ENCODE peak calls at places on chromosomes 11 and 22, in nine cellular contexts. One of them, this sample, is unnamed.

GRCh38 chr11:132997396-132997795 is 534.9 kb downstream of the OPCML start:
- DNase-seq in upper lobe of right lung: no peak
- DNase-seq in AG09319: no peak
- DNase-seq in AG04449: no peak
- DNase-seq in nephron progenitor cell: no peak
- DNase-seq in choroid plexus epithelial cell: no peak
- DNase-seq in BJ: no peak
- DNase-seq in tibial nerve: no peak
- DNase-seq in pancreas: no peak
- DNase-seq in this sample: no peak

GRCh38 chr11:9633674-9634073 is 30.2 kb upstream of the SWAP70 start:
- DNase-seq in AG09319: no peak
- DNase-seq in choroid plexus epithelial cell: no peak
- DNase-seq in AG04449: no peak
- DNase-seq in nephron progenitor cell: no peak
- DNase-seq in tibial nerve: no peak
- DNase-seq in BJ: no peak
- DNase-seq in pancreas: no peak
- DNase-seq in upper lobe of right lung: no peak
- DNase-seq in this sample: no peak

GRCh38 chr11:121318848-121319834 is 26.6 kb downstream of the SC5D start:
- DNase-seq in choroid plexus epithelial cell: peak
- DNase-seq in BJ: peak
- DNase-seq in pancreas: no peak
- DNase-seq in nephron progenitor cell: peak
- DNase-seq in tibial nerve: peak
- DNase-seq in upper lobe of right lung: no peak
- DNase-seq in AG04449: peak
- DNase-seq in AG09319: no peak
- DNase-seq in this sample: no peak

GRCh38 chr11:48019230-48019584 is 38.8 kb downstream of the PTPRJ start:
- DNase-seq in pancreas: no peak
- DNase-seq in AG09319: no peak
- DNase-seq in nephron progenitor cell: no peak
- DNase-seq in BJ: no peak
- DNase-seq in AG04449: no peak
- DNase-seq in upper lobe of right lung: no peak
- DNase-seq in choroid plexus epithelial cell: no peak
- DNase-seq in tibial nerve: no peak
- DNase-seq in this sample: no peak

GRCh38 chr11:132036751-132037466 is 666.5 kb downstream of the NTM start:
- DNase-seq in pancreas: no peak
- DNase-seq in AG04449: no peak
- DNase-seq in upper lobe of right lung: no peak
- DNase-seq in BJ: no peak
- DNase-seq in nephron progenitor cell: no peak
- DNase-seq in choroid plexus epithelial cell: peak
- DNase-seq in AG09319: no peak
- DNase-seq in tibial nerve: no peak
- DNase-seq in this sample: no peak

GRCh38 chr11:134014502-134014901 is 54.4 kb upstream of the JAM3 start:
- DNase-seq in pancreas: peak
- DNase-seq in AG09319: no peak
- DNase-seq in choroid plexus epithelial cell: no peak
- DNase-seq in tibial nerve: no peak
- DNase-seq in AG04449: no peak
- DNase-seq in upper lobe of right lung: no peak
- DNase-seq in nephron progenitor cell: no peak
- DNase-seq in BJ: no peak
- DNase-seq in this sample: no peak

GRCh38 chr22:39989633-39990032 is 5.1 kb upstream of the FAM83F start:
- DNase-seq in AG04449: no peak
- DNase-seq in BJ: no peak
- DNase-seq in upper lobe of right lung: no peak
- DNase-seq in AG09319: no peak
- DNase-seq in choroid plexus epithelial cell: no peak
- DNase-seq in nephron progenitor cell: no peak
- DNase-seq in pancreas: no peak
- DNase-seq in tibial nerve: no peak
- DNase-seq in this sample: no peak

GRCh38 chr11:126628450-126628789 is 272.9 kb downstream of the ST3GAL4 start:
- DNase-seq in upper lobe of right lung: no peak
- DNase-seq in AG04449: no peak
- DNase-seq in BJ: no peak
- DNase-seq in tibial nerve: no peak
- DNase-seq in nephron progenitor cell: no peak
- DNase-seq in AG09319: no peak
- DNase-seq in choroid plexus epithelial cell: no peak
- DNase-seq in pancreas: no peak
- DNase-seq in this sample: no peak

DNA sequence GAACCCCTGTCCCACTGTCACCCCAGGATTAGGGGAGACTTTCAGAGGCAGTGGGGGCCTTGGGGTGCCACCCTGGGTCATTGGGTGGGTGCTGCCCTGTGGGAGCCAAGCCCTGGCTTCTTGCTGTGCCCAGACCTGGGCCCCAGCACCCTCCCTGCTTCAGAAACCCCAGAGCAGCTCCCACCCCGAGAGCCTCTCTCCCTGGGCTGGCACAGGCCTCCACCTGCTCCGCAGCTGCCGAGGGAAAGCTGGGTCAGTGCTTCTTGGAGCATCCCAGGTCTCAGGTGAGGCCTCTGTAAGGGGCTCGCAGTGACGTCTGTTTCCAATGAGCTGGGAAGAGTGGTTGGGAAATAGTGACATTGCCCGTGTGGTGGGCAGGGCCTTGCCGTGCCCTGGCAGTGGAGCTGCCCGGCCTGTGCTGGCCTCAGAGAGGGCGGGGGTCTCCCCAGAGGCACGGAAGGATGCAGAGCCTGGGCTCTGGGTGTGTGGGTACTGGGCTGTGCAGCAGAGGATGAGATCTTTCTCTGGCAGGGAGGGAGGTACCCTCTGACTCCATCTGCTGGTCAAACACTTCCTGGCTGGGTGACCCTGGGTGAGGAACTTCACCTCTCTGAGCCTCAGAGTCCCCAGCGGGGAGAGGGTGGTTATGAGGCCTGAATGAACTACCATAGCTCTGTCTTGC is 23.0 kb downstream of the C22orf23 start:
- DNase-seq in choroid plexus epithelial cell: peak
- DNase-seq in nephron progenitor cell: no peak
- DNase-seq in pancreas: peak
- DNase-seq in tibial nerve: peak
- DNase-seq in BJ: no peak
- DNase-seq in AG09319: no peak
- DNase-seq in AG04449: no peak
- DNase-seq in upper lobe of right lung: no peak
- DNase-seq in this sample: no peak
- TF ChIP-seq CTCF in choroid plexus epithelial cell: peak
- TF ChIP-seq CTCF in nephron progenitor cell: peak
- TF ChIP-seq CTCF in pancreas: peak
- TF ChIP-seq CTCF in tibial nerve: peak
- TF ChIP-seq CTCF in BJ: peak
- TF ChIP-seq CTCF in AG09319: peak
- TF ChIP-seq CTCF in AG04449: peak
- TF ChIP-seq CTCF in upper lobe of right lung: peak
- TF ChIP-seq CTCF in this sample: no peak

GRCh38 chr11:60701509-60701818 is 2.1 kb downstream of the MS4A8 start:
- DNase-seq in BJ: no peak
- DNase-seq in pancreas: no peak
- DNase-seq in AG09319: no peak
- DNase-seq in upper lobe of right lung: no peak
- DNase-seq in AG04449: no peak
- DNase-seq in choroid plexus epithelial cell: no peak
- DNase-seq in nephron progenitor cell: no peak
- DNase-seq in tibial nerve: no peak
- DNase-seq in this sample: no peak

GRCh38 chr11:60703374-60703773 is 4.0 kb downstream of the MS4A8 start:
- DNase-seq in tibial nerve: no peak
- DNase-seq in pancreas: peak
- DNase-seq in upper lobe of right lung: no peak
- DNase-seq in AG09319: no peak
- DNase-seq in AG04449: no peak
- DNase-seq in nephron progenitor cell: no peak
- DNase-seq in choroid plexus epithelial cell: no peak
- DNase-seq in BJ: no peak
- DNase-seq in this sample: no peak

GRCh38 chr11:60705895-60706294 is 6.5 kb downstream of the MS4A8 start:
- DNase-seq in tibial nerve: no peak
- DNase-seq in nephron progenitor cell: no peak
- DNase-seq in AG09319: no peak
- DNase-seq in choroid plexus epithelial cell: no peak
- DNase-seq in BJ: no peak
- DNase-seq in pancreas: no peak
- DNase-seq in AG04449: no peak
- DNase-seq in upper lobe of right lung: no peak
- DNase-seq in this sample: no peak

GRCh38 chr11:60699282-60699681 is at the start of gene MS4A8:
- DNase-seq in AG04449: no peak
- DNase-seq in pancreas: peak
- DNase-seq in BJ: no peak
- DNase-seq in choroid plexus epithelial cell: peak
- DNase-seq in tibial nerve: no peak
- DNase-seq in AG09319: no peak
- DNase-seq in nephron progenitor cell: no peak
- DNase-seq in upper lobe of right lung: no peak
- DNase-seq in this sample: no peak

DNA sequence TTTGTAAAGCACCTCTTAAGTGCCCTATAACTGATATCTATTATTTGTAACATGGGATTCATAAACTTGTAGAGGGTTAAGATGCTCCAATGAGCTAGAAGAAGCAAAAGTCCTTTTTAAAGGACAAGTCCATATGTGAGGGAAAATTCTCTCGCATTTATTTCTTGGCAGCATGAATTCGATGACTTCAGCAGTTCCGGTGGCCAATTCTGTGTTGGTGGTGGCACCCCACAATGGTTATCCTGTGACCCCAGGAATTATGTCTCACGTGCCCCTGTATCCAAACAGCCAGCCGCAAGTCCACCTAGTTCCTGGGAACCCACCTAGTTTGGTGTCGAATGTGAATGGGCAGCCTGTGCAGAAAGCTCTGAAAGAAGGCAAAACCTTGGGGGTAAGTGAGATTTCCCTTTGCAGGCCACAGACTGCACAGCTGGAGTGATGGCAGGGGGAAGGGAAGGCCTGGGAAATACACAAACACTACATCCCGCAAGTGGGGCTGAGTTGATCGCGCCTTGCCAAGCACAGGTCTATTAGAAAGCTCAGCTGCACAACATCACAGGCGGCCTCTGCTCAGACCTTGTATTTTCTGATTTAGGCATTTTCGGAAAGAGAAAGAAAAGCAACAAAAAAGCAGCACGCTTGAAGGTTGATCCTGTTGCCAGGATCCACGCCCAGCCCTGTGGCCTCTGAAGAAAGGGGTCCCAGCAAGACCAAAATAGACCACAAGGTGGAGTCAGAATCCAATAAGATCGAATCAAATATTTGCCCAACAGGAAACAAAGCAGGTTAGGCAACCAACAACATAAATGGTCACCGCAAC is 1.5 kb downstream of the MS4A8 start:
- DNase-seq in BJ: no peak
- DNase-seq in nephron progenitor cell: peak
- DNase-seq in AG04449: no peak
- DNase-seq in pancreas: peak
- DNase-seq in AG09319: no peak
- DNase-seq in upper lobe of right lung: no peak
- DNase-seq in choroid plexus epithelial cell: peak
- DNase-seq in tibial nerve: no peak
- DNase-seq in this sample: no peak
- TF ChIP-seq CTCF in BJ: peak
- TF ChIP-seq CTCF in nephron progenitor cell: peak
- TF ChIP-seq CTCF in AG04449: no peak
- TF ChIP-seq CTCF in pancreas: peak
- TF ChIP-seq CTCF in AG09319: no peak
- TF ChIP-seq CTCF in upper lobe of right lung: peak
- TF ChIP-seq CTCF in choroid plexus epithelial cell: peak
- TF ChIP-seq CTCF in tibial nerve: no peak
- TF ChIP-seq CTCF in this sample: no peak

GRCh38 chr11:13317293-13318080 is 39.9 kb downstream of the BMAL1 start:
- DNase-seq in AG09319: no peak
- DNase-seq in upper lobe of right lung: no peak
- DNase-seq in BJ: no peak
- DNase-seq in nephron progenitor cell: no peak
- DNase-seq in tibial nerve: no peak
- DNase-seq in pancreas: no peak
- DNase-seq in AG04449: no peak
- DNase-seq in choroid plexus epithelial cell: no peak
- DNase-seq in this sample: no peak

GRCh38 chr11:13316528-13316961 is 39.0 kb downstream of the BMAL1 start:
- DNase-seq in tibial nerve: no peak
- DNase-seq in nephron progenitor cell: no peak
- DNase-seq in AG04449: no peak
- DNase-seq in BJ: peak
- DNase-seq in upper lobe of right lung: peak
- DNase-seq in AG09319: peak
- DNase-seq in pancreas: no peak
- DNase-seq in choroid plexus epithelial cell: peak
- DNase-seq in this sample: no peak

GRCh38 chr11:13313005-13313819 is 35.6 kb downstream of the BMAL1 start:
- DNase-seq in nephron progenitor cell: no peak
- DNase-seq in upper lobe of right lung: no peak
- DNase-seq in choroid plexus epithelial cell: no peak
- DNase-seq in AG09319: no peak
- DNase-seq in BJ: no peak
- DNase-seq in tibial nerve: no peak
- DNase-seq in pancreas: no peak
- DNase-seq in AG04449: no peak
- DNase-seq in this sample: no peak

GRCh38 chr11:13314676-13315394 is 37.2 kb downstream of the BMAL1 start:
- DNase-seq in nephron progenitor cell: no peak
- DNase-seq in pancreas: no peak
- DNase-seq in AG04449: no peak
- DNase-seq in BJ: no peak
- DNase-seq in AG09319: no peak
- DNase-seq in tibial nerve: no peak
- DNase-seq in upper lobe of right lung: no peak
- DNase-seq in choroid plexus epithelial cell: no peak
- DNase-seq in this sample: no peak

DNA sequence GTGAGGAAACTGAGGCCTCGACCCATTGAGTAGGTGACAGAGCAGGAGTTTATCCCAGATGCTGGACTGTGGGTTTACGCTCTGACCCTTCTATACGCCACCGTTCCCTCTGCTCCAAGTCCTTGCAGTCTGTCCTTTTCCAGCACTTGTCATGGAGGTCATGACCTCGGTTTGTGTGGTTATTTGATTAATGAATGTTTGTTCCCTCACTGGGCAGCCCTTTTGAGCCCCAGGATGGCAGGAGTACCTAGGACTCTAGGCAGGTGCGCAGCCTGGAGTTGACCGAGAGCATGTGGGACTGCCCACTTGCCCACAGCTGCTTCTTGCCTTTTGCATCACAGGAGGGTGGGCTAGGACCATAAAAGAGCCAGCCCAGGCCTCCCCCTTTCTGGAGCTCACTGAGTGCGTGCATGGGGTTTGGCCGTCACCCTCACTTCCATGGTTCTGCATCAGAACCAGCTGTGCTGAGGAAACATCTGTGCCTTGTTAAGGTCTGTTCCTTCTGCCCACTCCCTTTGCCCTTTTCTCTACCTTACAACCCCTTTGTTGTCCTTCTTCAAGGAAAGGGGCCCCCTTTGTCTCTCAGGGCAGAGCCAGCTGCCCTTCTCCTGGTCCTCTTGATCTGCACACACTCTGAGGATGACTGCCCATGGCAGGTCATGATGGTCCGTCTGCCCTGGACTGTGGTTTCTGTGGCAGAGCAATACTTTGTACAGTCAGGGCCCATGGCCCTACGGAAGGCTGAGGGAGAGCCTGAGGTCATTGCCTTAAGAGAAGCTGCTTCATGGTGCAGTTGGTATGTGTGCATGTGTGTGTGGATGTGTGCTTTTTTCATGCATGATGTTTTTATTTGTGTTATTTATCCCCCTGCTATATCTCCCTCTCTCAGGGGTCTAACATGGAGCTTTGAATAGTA is 38.2 kb downstream of the BMAL1 start:
- DNase-seq in pancreas: no peak
- DNase-seq in BJ: no peak
- DNase-seq in tibial nerve: no peak
- DNase-seq in AG09319: no peak
- DNase-seq in choroid plexus epithelial cell: no peak
- DNase-seq in upper lobe of right lung: no peak
- DNase-seq in AG04449: no peak
- DNase-seq in nephron progenitor cell: no peak
- DNase-seq in this sample: no peak
- TF ChIP-seq CTCF in pancreas: no peak
- TF ChIP-seq CTCF in BJ: no peak
- TF ChIP-seq CTCF in tibial nerve: no peak
- TF ChIP-seq CTCF in AG09319: no peak
- TF ChIP-seq CTCF in choroid plexus epithelial cell: no peak
- TF ChIP-seq CTCF in upper lobe of right lung: no peak
- TF ChIP-seq CTCF in AG04449: no peak
- TF ChIP-seq CTCF in nephron progenitor cell: no peak
- TF ChIP-seq CTCF in this sample: no peak

GRCh38 chr22:19787849-19788141 is 27.2 kb downstream of the TBX1 start:
- DNase-seq in upper lobe of right lung: no peak
- DNase-seq in BJ: no peak
- DNase-seq in tibial nerve: no peak
- DNase-seq in AG04449: no peak
- DNase-seq in pancreas: no peak
- DNase-seq in choroid plexus epithelial cell: no peak
- DNase-seq in AG09319: no peak
- DNase-seq in nephron progenitor cell: no peak
- DNase-seq in this sample: no peak
- TF ChIP-seq CTCF in upper lobe of right lung: no peak
- TF ChIP-seq CTCF in BJ: no peak
- TF ChIP-seq CTCF in tibial nerve: no peak
- TF ChIP-seq CTCF in AG04449: no peak
- TF ChIP-seq CTCF in pancreas: no peak
- TF ChIP-seq CTCF in choroid plexus epithelial cell: no peak
- TF ChIP-seq CTCF in AG09319: no peak
- TF ChIP-seq CTCF in nephron progenitor cell: no peak
- TF ChIP-seq CTCF in this sample: no peak